ENCODE peak calls at places on chromosomes 3 and 15, in seven cellular contexts. X is naive thymus-derived CD4-positive, alpha-beta T cell; G is right cardiac atrium; Q is brain microvascular endothelial cell; W is heart left ventricle; S is AG04450; H is CD4-positive, CD25-positive, alpha-beta regulatory T cell. Y is an unnamed sample.

GRCh38 chr3:151259664-151260063 is 18.7 kb downstream of the P2RY14 start:
- DNase-seq in H (no peak), Q (no peak), W (no peak), X (no peak), S (peak), G (no peak), Y (no peak)

GRCh38 chr15:25786040-25786439 is 77.1 kb downstream of the ATP10A start:
- DNase-seq in X (no peak), W (no peak), S (no peak), G (no peak), Q (no peak), H (no peak), Y (no peak)

GRCh38 chr3:126567696-126568438 is 9.1 kb upstream of the C3orf22 start:
- DNase-seq in S (no peak), W (peak), G (no peak), Q (no peak), X (no peak), H (no peak), Y (peak)

GRCh38 chr15:68612979-68613740 is 34.4 kb downstream of the CORO2B start:
- DNase-seq in H (no peak), S (no peak), Q (no peak), X (no peak), W (no peak), G (no peak), Y (no peak)

GRCh38 chr3:195522254-195523023 is 20.7 kb downstream of the PPP1R2 start:
- DNase-seq in S (no peak), W (no peak), X (peak), G (no peak), Q (no peak), H (peak), Y (no peak)

GRCh38 chr15:68097029-68097428 is 42.9 kb downstream of the PIAS1 start:
- DNase-seq in W (no peak), Q (no peak), S (no peak), X (no peak), H (no peak), G (no peak), Y (no peak)

GRCh38 chr3:32821686-32822296 is 4.0 kb downstream of the TRIM71 start:
- DNase-seq in W (no peak), S (no peak), X (no peak), G (no peak), Q (no peak), H (no peak), Y (no peak)

GRCh38 chr3:108159128-108159527 is 63.1 kb downstream of the IFT57 start:
- DNase-seq in S (no peak), X (no peak), Q (no peak), G (no peak), H (no peak), W (no peak), Y (no peak)

GRCh38 chr15:29044506-29044905 is 158.7 kb downstream of the APBA2 start:
- DNase-seq in Q (peak), H (no peak), S (no peak), W (no peak), G (no peak), X (no peak), Y (no peak)

GRCh38 chr3:141618938-141619337 is 119.2 kb upstream of the RNF7 start:
- DNase-seq in W (no peak), H (no peak), Q (no peak), S (no peak), X (no peak), G (no peak), Y (no peak)

GRCh38 chr3:165159760-165160421 is 36.3 kb downstream of the SLITRK3 start:
- DNase-seq in W (no peak), H (no peak), G (peak), X (no peak), Q (no peak), S (no peak), Y (no peak)

GRCh38 chr3:140117111-140117526 is 182.1 kb downstream of the CLSTN2 start:
- DNase-seq in Q (no peak), W (no peak), S (no peak), X (no peak), H (no peak), G (no peak), Y (no peak)

GRCh38 chr3:100163787-100164186 is 49.5 kb upstream of the FILIP1L start:
- DNase-seq in H (no peak), W (no peak), Q (no peak), G (no peak), X (no peak), S (no peak), Y (no peak)

GRCh38 chr3:18124501-18124900 is 300.6 kb downstream of the SATB1 start:
- DNase-seq in H (no peak), S (peak), Q (peak), W (no peak), G (no peak), X (no peak), Y (no peak)

GRCh38 chr15:75214293-75215096 is 12.8 kb downstream of the C15orf39 start:
- DNase-seq in W (no peak), Q (no peak), X (no peak), H (no peak), G (no peak), S (no peak), Y (no peak)

GRCh38 chr3:120846073-120846472 is 61.9 kb upstream of the STXBP5L start:
- DNase-seq in S (no peak), Q (no peak), X (no peak), W (no peak), H (no peak), G (no peak), Y (no peak)

GRCh38 chr3:187041362-187042061 is 97.8 kb downstream of the RPL39L start:
- DNase-seq in G (no peak), W (no peak), H (peak), S (no peak), X (peak), Q (peak), Y (no peak)

GRCh38 chr3:135237371-135237770 is 442.3 kb downstream of the EPHB1 start:
- DNase-seq in S (no peak), X (no peak), W (no peak), H (no peak), Q (no peak), G (no peak), Y (no peak)

GRCh38 chr3:194504861-194505260 is 18.1 kb upstream of the ATP13A3 start:
- DNase-seq in S (no peak), W (no peak), Q (no peak), H (no peak), X (no peak), G (no peak), Y (no peak)

GRCh38 chr3:37906734-37907282 is 45.1 kb downstream of the CTDSPL start:
- DNase-seq in G (no peak), Q (no peak), X (no peak), S (no peak), H (no peak), W (no peak), Y (no peak)
- H3K4me3 ChIP-seq in G (no peak), Q (no peak), X (no peak), S (no peak), H (no peak), W (no peak), Y (no peak)

GRCh38 chr3:47884603-47885002 is 81.7 kb downstream of the DHX30 start:
- DNase-seq in G (no peak), X (no peak), W (no peak), S (no peak), H (no peak), Q (no peak), Y (no peak)

GRCh38 chr3:47882338-47882737 is 79.4 kb downstream of the DHX30 start:
- DNase-seq in H (no peak), X (no peak), G (no peak), S (no peak), Q (no peak), W (no peak), Y (no peak)

GRCh38 chr3:47889001-47889757 is 86.2 kb downstream of the DHX30 start:
- DNase-seq in W (no peak), G (no peak), Q (no peak), H (no peak), S (no peak), X (no peak), Y (no peak)

GRCh38 chr3:47890037-47890831 is 87.3 kb downstream of the DHX30 start:
- DNase-seq in S (no peak), Q (no peak), H (no peak), W (no peak), X (no peak), G (no peak), Y (no peak)

DNA sequence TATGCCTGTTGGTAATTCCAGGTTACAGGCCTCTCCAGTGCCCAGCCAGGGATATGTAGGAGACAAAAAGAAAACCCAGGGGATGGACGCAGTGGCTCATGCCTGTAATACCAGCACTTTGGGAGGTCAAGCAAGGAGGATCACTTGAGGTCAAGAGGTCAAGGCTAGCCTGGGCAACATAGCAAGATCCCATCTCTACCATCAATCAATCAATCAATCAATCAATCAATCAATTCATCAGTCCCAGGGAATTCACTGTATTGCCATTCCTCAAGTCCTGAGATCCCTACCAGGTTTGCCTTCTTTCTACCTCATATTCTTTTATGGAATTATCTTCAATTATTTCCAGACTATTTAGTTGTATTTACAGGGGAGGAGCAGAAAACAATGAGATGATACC is 82.2 kb downstream of the DHX30 start:
- DNase-seq in G (no peak), W (no peak), X (no peak), S (no peak), H (no peak), Q (no peak), Y (no peak)
- H3K27ac ChIP-seq in G (no peak), W (no peak), X (no peak), S (no peak), H (no peak), Q (no peak), Y (no peak)

DNA sequence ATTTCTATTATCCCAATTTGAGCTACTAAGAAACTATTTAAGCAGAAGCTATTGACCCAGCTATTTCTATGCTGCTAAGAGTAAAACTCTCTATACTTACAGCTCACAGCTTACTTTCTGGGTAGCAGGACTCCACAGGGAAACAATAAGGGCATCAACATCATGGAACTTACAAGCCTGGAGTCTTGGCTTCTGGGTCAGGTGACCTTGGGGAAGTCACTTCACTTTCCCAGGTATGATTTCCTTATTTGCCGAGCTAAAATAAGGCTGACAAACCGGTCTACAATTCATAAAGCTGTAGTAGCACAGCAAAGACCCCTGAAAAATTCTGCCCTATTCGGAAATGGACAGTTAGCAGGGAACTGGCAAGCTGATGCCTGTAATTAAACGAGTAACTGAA is 278.3 kb upstream of the NR2F2 start:
- DNase-seq in H (no peak), S (no peak), X (no peak), Q (no peak), W (no peak), G (no peak), Y (no peak)
- H3K4me3 ChIP-seq in H (no peak), S (no peak), X (no peak), Q (no peak), W (no peak), G (no peak), Y (no peak)

GRCh38 chr3:183227586-183227985 is 25.5 kb upstream of the B3GNT5 start:
- DNase-seq in W (no peak), X (no peak), H (no peak), G (no peak), Q (no peak), S (no peak), Y (no peak)
- H3K27ac ChIP-seq in W (no peak), X (no peak), H (no peak), G (no peak), Q (no peak), S (no peak), Y (no peak)

GRCh38 chr3:56796996-56797395 is 4.8 kb downstream of the ARHGEF3 start:
- DNase-seq in H (no peak), S (no peak), G (no peak), X (no peak), Q (no peak), W (no peak), Y (no peak)

GRCh38 chr3:56800373-56801150 is 1.2 kb downstream of the ARHGEF3 start:
- DNase-seq in H (peak), G (no peak), Q (no peak), W (no peak), S (no peak), X (peak), Y (peak)

GRCh38 chr3:56801597-56802410 is at the start of gene ARHGEF3:
- DNase-seq in W (peak), X (peak), S (no peak), H (peak), Q (peak), G (peak), Y (peak)

GRCh38 chr3:56801151-56801596 is 575 bp downstream of the ARHGEF3 start:
- DNase-seq in W (no peak), H (peak), Q (no peak), X (peak), S (no peak), G (no peak), Y (no peak)

DNA sequence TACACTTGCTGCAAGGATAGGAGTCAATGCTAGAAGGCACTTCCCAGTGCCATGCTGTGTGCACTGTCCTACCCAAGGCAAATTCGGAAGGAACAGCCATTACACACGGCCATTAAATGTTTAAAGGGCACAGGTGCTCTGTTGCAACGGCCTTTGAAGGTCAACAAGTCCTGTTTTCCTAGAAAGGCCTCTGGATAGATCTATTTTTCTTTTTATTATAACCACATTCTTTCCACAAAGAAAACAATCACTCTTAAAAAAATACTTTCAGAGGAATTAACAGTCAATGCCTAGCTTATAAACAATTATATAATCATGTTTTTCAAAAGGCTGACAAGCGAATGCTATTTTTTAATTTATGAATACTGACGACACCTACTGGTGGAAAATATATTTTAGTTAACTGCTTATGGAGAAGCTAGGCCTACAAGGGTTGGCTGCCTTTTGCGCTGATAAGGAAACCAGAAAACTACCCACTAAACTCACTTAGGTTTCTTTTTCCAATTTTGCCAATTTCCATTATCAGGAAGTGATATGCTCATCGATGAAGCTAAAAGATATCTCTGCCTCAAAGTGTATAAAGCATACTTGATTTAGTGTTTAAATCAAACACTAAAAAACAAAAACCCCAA is 2.4 kb downstream of the ARHGEF3 start:
- DNase-seq in X (peak), Q (no peak), S (no peak), W (no peak), G (no peak), H (peak), Y (no peak)
- H3K4me3 ChIP-seq in X (peak), Q (no peak), S (no peak), W (peak), G (peak), H (peak), Y (peak)

GRCh38 chr15:73387507-73388255 is 18.9 kb upstream of the HCN4 start:
- DNase-seq in H (no peak), S (no peak), Q (peak), X (no peak), W (no peak), G (no peak), Y (no peak)
- H3K27ac ChIP-seq in H (no peak), S (no peak), Q (no peak), X (no peak), W (no peak), G (peak), Y (no peak)